ENCODE peak calls at places on chromosomes 2 and 18, in five cellular contexts. F is naive thymus-derived CD4-positive, alpha-beta T cell; D is GM12865; L is Calu3; Q is NCI-H82. A is an unnamed sample.
A peak's percentile ranks its signal among the peaks of the same experiment; 100 is the strongest.

GRCh38 chr18:37567994-37568359 is 2.4 kb upstream of the CELF4 start:
- DNase-seq in D (no peak), F (no peak), Q (no peak), L (no peak), A (no peak)

GRCh38 chr18:8882632-8883408 is 177.5 kb downstream of the MTCL1 start:
- DNase-seq in D (no peak), L (peak; percentile 47), Q (peak; percentile 35), F (no peak), A (no peak)

GRCh38 chr18:53534695-53535094 is 689.8 kb downstream of the MBD2 start:
- DNase-seq in L (no peak), Q (no peak), F (no peak), D (no peak), A (no peak)

GRCh38 chr2:85887566-85888019 is 1.2 kb downstream of the ST3GAL5 start:
- DNase-seq in F (peak; percentile 65), D (peak; percentile 29), Q (peak; percentile 86), L (no peak), A (peak; percentile 73)

GRCh38 chr2:96491860-96492497 is 13.2 kb downstream of the NEURL3 start:
- DNase-seq in F (no peak), L (no peak), Q (no peak), D (no peak), A (peak; percentile 52)

GRCh38 chr2:51919395-51919794 is 887.5 kb upstream of the NRXN1 start:
- DNase-seq in Q (no peak), F (no peak), L (no peak), D (no peak), A (no peak)

GRCh38 chr2:43634604-43635306 is 2.3 kb upstream of the PLEKHH2 start:
- DNase-seq in Q (peak; percentile 45), F (no peak), L (peak; percentile 38), D (no peak), A (no peak)

GRCh38 chr18:35178260-35178659 is 62.6 kb upstream of the ZNF397 start:
- DNase-seq in L (no peak), Q (no peak), D (no peak), F (no peak), A (no peak)

GRCh38 chr2:62196278-62196901 is 475 bp downstream of the B3GNT2 start:
- DNase-seq in D (peak; percentile 54), F (peak; percentile 60), L (peak; percentile 59), Q (peak; percentile 71), A (peak; percentile 62)

GRCh38 chr2:237693281-237694039 is 66.1 kb downstream of the LRRFIP1 start:
- DNase-seq in Q (peak; percentile 39), D (peak; percentile 31), F (peak; percentile 42), L (no peak), A (no peak)

GRCh38 chr2:47783491-47784330 is 766 bp downstream of the MSH6 start:
- DNase-seq in F (peak; percentile 64), D (peak; percentile 82), L (peak; percentile 81), Q (peak; percentile 93), A (peak; percentile 66)

GRCh38 chr2:46555011-46555410 is 75.6 kb downstream of the TMEM247 start:
- DNase-seq in F (no peak), L (peak; percentile 11), D (no peak), Q (peak; percentile 26), A (peak; percentile 53)

GRCh38 chr2:38751847-38752410 is 768 bp upstream of the SRSF7 start:
- DNase-seq in D (no peak), L (no peak), F (no peak), Q (peak; percentile 85), A (no peak)

GRCh38 chr2:176001281-176001902 is 675 bp downstream of the LNPK start:
- DNase-seq in L (peak; percentile 8), F (peak; percentile 39), Q (peak; percentile 84), D (peak; percentile 57), A (peak; percentile 64)

GRCh38 chr18:57803119-57803969 is at the start of gene ATP8B1:
- DNase-seq in L (peak; percentile 99), Q (peak; percentile 36), F (no peak), D (peak; percentile 6), A (no peak)

GRCh38 chr18:7814754-7815315 is 247.7 kb downstream of the PTPRM start:
- DNase-seq in Q (no peak), L (no peak), D (no peak), F (no peak), A (no peak)

GRCh38 chr2:38446418-38446817 is 69.3 kb upstream of the ATL2 start:
- DNase-seq in L (no peak), F (no peak), Q (peak; percentile 70), D (no peak), A (no peak)

GRCh38 chr2:69453475-69454129 is 16.4 kb upstream of the NFU1 start:
- DNase-seq in F (no peak), Q (peak; percentile 75), L (no peak), D (peak; percentile 75), A (no peak)

GRCh38 chr18:68837665-68838390 is 39.9 kb downstream of the CCDC102B start:
- DNase-seq in Q (no peak), F (no peak), L (no peak), D (no peak), A (no peak)

GRCh38 chr18:39414009-39414700 is 1848.6 kb upstream of the CELF4 start:
- DNase-seq in Q (no peak), D (peak; percentile 21), L (no peak), F (no peak), A (peak; percentile 4)

GRCh38 chr18:56358608-56359007 is 279.8 kb downstream of the TXNL1 start:
- DNase-seq in L (no peak), F (no peak), D (no peak), Q (no peak), A (no peak)

GRCh38 chr2:71962350-71962749 is 185.3 kb downstream of the CYP26B1 start:
- DNase-seq in L (no peak), Q (no peak), D (no peak), F (no peak), A (no peak)

GRCh38 chr2:150387586-150388288 is 99.7 kb downstream of the RND3 start:
- DNase-seq in F (no peak), L (no peak), Q (no peak), D (no peak), A (no peak)

GRCh38 chr2:10220045-10220444 is 82.7 kb upstream of the HPCAL1 start:
- DNase-seq in D (no peak), Q (no peak), L (no peak), F (no peak), A (no peak)

GRCh38 chr2:119218478-119219064 is 5.1 kb upstream of the STEAP3 start:
- DNase-seq in Q (peak; percentile 88), D (peak; percentile 39), F (no peak), L (peak; percentile 30), A (no peak)

GRCh38 chr2:56217106-56217505 is 33.3 kb downstream of the CCDC85A start:
- DNase-seq in Q (peak; percentile 20), L (no peak), F (no peak), D (no peak), A (no peak)

GRCh38 chr2:42328148-42328833 is 32.7 kb downstream of the COX7A2L start:
- DNase-seq in Q (peak; percentile 16), L (no peak), F (peak; percentile 34), D (peak; percentile 34), A (peak; percentile 52)

GRCh38 chr18:41096504-41096903 is 858.5 kb upstream of the PIK3C3 start:
- DNase-seq in D (no peak), Q (peak; percentile 42), L (no peak), F (no peak), A (no peak)

GRCh38 chr2:127909019-127909418 is 23.3 kb upstream of the AMMECR1L start:
- DNase-seq in L (peak; percentile 41), F (no peak), D (no peak), Q (no peak), A (no peak)

GRCh38 chr2:146678516-146678915 is 1166.3 kb upstream of the ACVR2A start:
- DNase-seq in L (no peak), Q (no peak), D (no peak), F (no peak), A (no peak)

GRCh38 chr2:119433636-119434327 is 2.1 kb downstream of the TMEM37 start:
- DNase-seq in F (no peak), L (no peak), Q (no peak), D (no peak), A (no peak)

GRCh38 chr2:16437189-16437588 is 228.4 kb downstream of the CYRIA start:
- DNase-seq in L (no peak), F (no peak), D (no peak), Q (no peak), A (no peak)

GRCh38 chr18:35088931-35089330 is 47.7 kb downstream of the MAPRE2 start:
- DNase-seq in Q (no peak), D (no peak), F (no peak), L (no peak), A (no peak)

GRCh38 chr2:44949329-44950151 is 8.0 kb downstream of the SIX3 start:
- DNase-seq in F (no peak), D (peak; percentile 46), Q (peak; percentile 64), L (peak; percentile 40), A (no peak)

GRCh38 chr2:67463810-67464209 is 66.7 kb downstream of the ETAA1 start:
- DNase-seq in Q (peak; percentile 69), D (no peak), F (no peak), L (peak; percentile 79), A (no peak)

GRCh38 chr2:152523091-152523490 is 188.1 kb downstream of the FMNL2 start:
- DNase-seq in F (no peak), D (no peak), Q (no peak), L (no peak), A (no peak)

A was measured in CD4-positive, CD25-positive, alpha-beta regulatory T cell.